ENCODE peak calls at places on chromosomes 13 and 19, in five cellular contexts. R, A, P, J and Y are unnamed samples.

GRCh38 chr19:10270616-10271394 is at the start of gene ICAM1:
- DNase-seq in J (peak), R (peak), P (peak), A (no peak), Y (peak)

GRCh38 chr19:7265963-7266362 is 28.3 kb downstream of the INSR start:
- DNase-seq in R (no peak), P (no peak), A (no peak), J (no peak), Y (no peak)

GRCh38 chr13:75705908-75706307 is 69.8 kb downstream of the LMO7 start:
- DNase-seq in R (no peak), A (no peak), P (no peak), J (no peak), Y (no peak)

GRCh38 chr13:45206340-45206739 is 5.5 kb upstream of the KCTD4 start:
- DNase-seq in A (peak), P (no peak), J (peak), R (no peak), Y (peak)

GRCh38 chr13:41117859-41118258 is 14.7 kb downstream of the KBTBD6 start:
- DNase-seq in A (no peak), P (no peak), R (no peak), J (no peak), Y (no peak)

GRCh38 chr13:100394005-100394695 is 194.4 kb downstream of the GGACT start:
- DNase-seq in R (no peak), P (no peak), J (peak), A (peak), Y (no peak)

GRCh38 chr13:20125129-20125782 is 35.6 kb downstream of the GJA3 start:
- DNase-seq in A (no peak), J (peak), R (no peak), P (no peak), Y (no peak)

GRCh38 chr19:19782783-19783182 is 38.8 kb downstream of the ZNF506 start:
- DNase-seq in A (no peak), P (no peak), R (no peak), J (no peak), Y (no peak)

GRCh38 chr13:112668924-112669323 is 20.9 kb upstream of the ATP11A start:
- DNase-seq in P (no peak), A (no peak), R (no peak), J (no peak), Y (no peak)

GRCh38 chr19:13262450-13262849 is 112.2 kb downstream of the IER2 start:
- DNase-seq in J (peak), P (peak), A (peak), R (no peak), Y (peak)

GRCh38 chr19:16076958-16077611 is 790 bp downstream of the TPM4 start:
- DNase-seq in J (no peak), P (no peak), A (no peak), R (no peak), Y (no peak)